ENCODE peak calls at places on chromosomes 7 and 10, in four cellular contexts. W is cardiac septum, M is A549, G is C1 segment of cervical spinal cord. H is an unnamed sample.

GRCh38 chr10:116211682-116212081 is 61.3 kb downstream of the GFRA1 start:
- DNase-seq in W (no peak), M (no peak), G (no peak), H (no peak)

GRCh38 chr7:148697950-148698396 is 730 bp upstream of the CUL1 start:
- DNase-seq in M (no peak), G (no peak), W (no peak), H (no peak)

GRCh38 chr7:105932835-105933477 is 30.1 kb upstream of the CDHR3 start:
- DNase-seq in W (no peak), G (no peak), M (no peak), H (no peak)

GRCh38 chr7:25659841-25660240 is 431.6 kb upstream of the NPVF start:
- DNase-seq in M (no peak), G (no peak), W (no peak), H (no peak)

GRCh38 chr10:10788761-10789160 is 228.9 kb upstream of the CELF2 start:
- DNase-seq in W (no peak), M (no peak), G (no peak), H (no peak)

GRCh38 chr7:28862876-28863275 is 95.3 kb downstream of the TRIL start:
- DNase-seq in W (no peak), G (no peak), M (no peak), H (no peak)

GRCh38 chr7:134429481-134429880 is 29.4 kb downstream of the AKR1B1 start:
- DNase-seq in M (no peak), G (no peak), W (no peak), H (no peak)

GRCh38 chr7:85659364-85659763 is 472.5 kb upstream of the SEMA3D start:
- DNase-seq in G (no peak), W (no peak), M (no peak), H (no peak)

GRCh38 chr7:159027803-159028455 is 116.7 kb downstream of the VIPR2 start:
- DNase-seq in W (peak), G (no peak), M (no peak), H (no peak)

GRCh38 chr7:53306846-53307245 is 271.4 kb downstream of the POM121L12 start:
- DNase-seq in G (no peak), W (no peak), M (no peak), H (no peak)

GRCh38 chr7:133361806-133362205 is 108.9 kb downstream of the EXOC4 start:
- DNase-seq in G (no peak), W (no peak), M (no peak), H (no peak)

GRCh38 chr7:88477957-88478356 is 171.3 kb upstream of the STEAP4 start:
- DNase-seq in M (no peak), W (no peak), G (no peak), H (no peak)

GRCh38 chr10:122509323-122509722 is 48.0 kb downstream of the HTRA1 start:
- DNase-seq in M (no peak), W (no peak), G (no peak), H (no peak)